ENCODE peak calls at places on chromosomes 13 and 19, in five cellular contexts. G is AG10803, R is mammary epithelial cell, V is Peyer's patch, J is AG04450. N is an unnamed sample.

GRCh38 chr19:19514881-19515763 is at the start of gene TSSK6:
- DNase-seq in G (no peak), V (no peak), R (no peak), J (no peak), N (no peak)

GRCh38 chr19:57830071-57830602 is at the start of gene ZNF587B:
- DNase-seq in R (peak), J (peak), V (peak), G (no peak), N (no peak)

GRCh38 chr13:46575843-46576242 is 22.9 kb downstream of the LRCH1 start:
- DNase-seq in G (peak), J (no peak), R (peak), V (no peak), N (peak)

GRCh38 chr13:28573595-28574373 is 78.9 kb upstream of the FLT1 start:
- DNase-seq in J (no peak), G (no peak), V (no peak), R (no peak), N (no peak)

GRCh38 chr19:58559275-58560006 is 1.0 kb upstream of the UBE2M start:
- DNase-seq in G (peak), J (peak), V (peak), R (peak), N (no peak)

GRCh38 chr19:45767881-45768643 is 990 bp downstream of the SIX5 start:
- DNase-seq in J (no peak), V (peak), G (peak), R (peak), N (no peak)

GRCh38 chr13:105937451-105937850 is 598.0 kb downstream of the EFNB2 start:
- DNase-seq in G (peak), R (no peak), V (no peak), J (no peak), N (no peak)

GRCh38 chr13:45412274-45413049 is 5.7 kb downstream of the SLC25A30 start:
- DNase-seq in V (no peak), G (no peak), R (no peak), J (no peak), N (no peak)

GRCh38 chr19:36140289-36141038 is 598 bp downstream of the CAPNS1 start:
- DNase-seq in J (no peak), V (peak), G (peak), R (peak), N (no peak)

GRCh38 chr13:60617863-60618733 is 221.1 kb downstream of the TDRD3 start:
- DNase-seq in J (no peak), G (peak), R (no peak), V (no peak), N (no peak)

GRCh38 chr13:59906413-59907027 is 257.2 kb downstream of the DIAPH3 start:
- DNase-seq in G (peak), R (no peak), J (peak), V (no peak), N (no peak)

GRCh38 chr19:48170817-48171347 is 402 bp downstream of the ZSWIM9 start:
- DNase-seq in R (peak), J (no peak), G (no peak), V (no peak), N (no peak)

GRCh38 chr19:56333506-56333905 is 18.9 kb upstream of the ZSCAN5A start:
- DNase-seq in J (peak), R (peak), G (peak), V (peak), N (no peak)

GRCh38 chr13:65932587-65933239 is 1297.4 kb downstream of the PCDH9 start:
- DNase-seq in J (no peak), R (peak), V (no peak), G (no peak), N (no peak)

GRCh38 chr19:48815870-48816501 is 5.2 kb upstream of the BCAT2 start:
- DNase-seq in G (peak), R (peak), V (no peak), J (no peak), N (no peak)

GRCh38 chr19:37874784-37875183 is 31.6 kb downstream of the WDR87 start:
- DNase-seq in G (no peak), J (peak), R (no peak), V (no peak), N (no peak)

GRCh38 chr19:37867831-37868230 is 38.6 kb downstream of the WDR87 start:
- DNase-seq in G (peak), V (no peak), R (peak), J (peak), N (no peak)

GRCh38 chr19:37869766-37870340 is 36.5 kb downstream of the WDR87 start:
- DNase-seq in G (no peak), V (no peak), R (no peak), J (no peak), N (no peak)

GRCh38 chr19:37876047-37876446 is 30.3 kb downstream of the WDR87 start:
- DNase-seq in V (no peak), J (no peak), R (no peak), G (no peak), N (no peak)

GRCh38 chr19:37872383-37872782 is 34.0 kb downstream of the WDR87 start:
- DNase-seq in G (no peak), V (no peak), J (no peak), R (no peak), N (no peak)
- TF ChIP-seq CTCF in G (no peak), V (no peak), J (no peak), R (no peak), N (no peak)

DNA sequence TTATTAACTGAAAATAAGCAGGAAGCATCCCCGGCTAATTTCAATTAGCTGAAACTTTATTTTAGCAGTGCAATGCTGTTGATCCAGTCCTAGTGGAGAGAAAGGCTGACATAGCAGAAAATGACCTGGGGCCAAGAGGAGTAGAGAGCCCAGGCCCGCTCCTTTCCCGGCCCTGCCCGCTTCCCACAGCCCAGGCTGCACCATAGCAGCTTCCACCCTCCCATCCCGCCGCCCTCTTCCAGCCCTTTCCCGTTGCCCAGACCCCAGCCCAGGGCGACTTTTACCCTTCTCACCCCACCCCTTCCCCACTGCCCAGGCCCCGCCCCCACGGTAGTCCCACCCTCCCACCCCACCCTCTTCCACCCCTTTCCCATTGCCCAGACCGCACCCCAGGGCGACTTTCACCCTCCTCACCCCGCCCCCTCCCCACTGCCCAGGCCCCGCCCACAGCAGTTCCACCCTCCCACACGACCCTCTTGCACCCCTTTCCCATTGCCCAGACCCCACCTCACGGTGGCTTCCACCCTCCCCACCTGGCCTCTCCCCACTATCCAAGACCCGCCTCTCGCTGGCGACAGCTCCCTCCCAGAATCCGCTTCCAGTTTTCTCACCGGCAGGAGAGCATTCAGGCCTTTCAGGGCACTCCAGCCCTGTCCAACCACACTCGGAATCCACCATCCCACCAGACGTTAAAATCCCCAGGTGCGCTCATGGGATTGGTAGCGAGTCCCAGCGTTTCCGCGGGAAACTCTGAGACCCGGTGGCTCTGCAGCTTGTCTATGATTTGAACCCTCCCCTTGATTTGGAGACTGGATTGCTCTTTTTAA is 8.3 kb downstream of the ZNF160 start:
- DNase-seq in R (no peak), G (no peak), V (no peak), J (no peak), N (no peak)
- H3K4me3 ChIP-seq in R (no peak), G (no peak), V (no peak), J (no peak), N (no peak)

GRCh38 chr19:14101003-14101545 is 10.5 kb upstream of the SAMD1 start:
- DNase-seq in R (no peak), G (no peak), V (no peak), J (no peak), N (no peak)

GRCh38 chr19:14096272-14096992 is 5.9 kb upstream of the SAMD1 start:
- DNase-seq in R (no peak), G (no peak), V (no peak), J (no peak), N (no peak)

GRCh38 chr19:14093117-14093784 is 2.7 kb upstream of the SAMD1 start:
- DNase-seq in V (no peak), J (no peak), R (no peak), G (no peak), N (no peak)

GRCh38 chr19:14094854-14095253 is 4.3 kb upstream of the SAMD1 start:
- DNase-seq in V (no peak), R (no peak), G (no peak), J (no peak), N (no peak)

GRCh38 chr19:14097532-14098151 is 7.1 kb upstream of the SAMD1 start:
- DNase-seq in R (no peak), G (no peak), J (no peak), V (no peak), N (no peak)
- TF ChIP-seq CTCF in R (no peak), G (no peak), J (peak), V (peak), N (no peak)

GRCh38 chr19:41521860-41522555 is 54.0 kb upstream of the CEACAM21 start:
- DNase-seq in R (no peak), V (no peak), G (no peak), J (no peak), N (no peak)
- H3K4me3 ChIP-seq in R (no peak), V (peak), G (no peak), J (no peak), N (no peak)

DNA sequence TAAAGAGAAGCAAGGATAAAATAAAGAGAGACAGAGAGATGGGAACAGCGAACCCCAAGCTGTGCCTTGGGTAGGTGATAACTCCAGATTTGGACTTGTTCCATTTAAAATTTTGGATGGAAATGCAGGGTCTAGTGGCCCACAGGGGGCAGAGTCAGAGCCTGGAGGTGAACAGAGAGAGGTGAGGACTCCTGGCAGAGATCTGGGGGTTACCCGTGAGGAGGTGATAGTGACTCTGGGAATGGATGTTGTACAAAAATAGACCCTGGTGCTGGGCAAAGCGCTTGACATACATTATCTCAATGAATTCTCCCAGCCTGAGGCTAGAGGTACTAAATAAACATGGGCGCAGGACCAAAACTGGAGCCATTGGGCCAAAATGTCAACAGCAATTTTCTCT is 14.3 kb upstream of the DHRS12 start:
- DNase-seq in V (no peak), G (no peak), R (no peak), J (no peak), N (no peak)
- TF ChIP-seq CTCF in V (no peak), G (no peak), R (no peak), J (peak), N (no peak)

N was measured in AG04449.